ENCODE peak calls at places on chromosome X, in six cellular contexts. Y is astrocyte of the spinal cord, E is stomach, H is AG04449, Q is IMR-90, P is A549. V is an unnamed sample.

GRCh38 chrX:125646195-125646594 is 326.5 kb downstream of the TEX13C start:
- DNase-seq in Y (no peak), Q (no peak), H (no peak), P (no peak), E (no peak), V (no peak)

GRCh38 chrX:119790977-119791436 is 423 bp downstream of the RPL39 start:
- DNase-seq in P (no peak), Y (peak), Q (peak), H (no peak), E (no peak), V (no peak)

GRCh38 chrX:136626237-136626636 is 21.7 kb upstream of the CD40LG start:
- DNase-seq in P (no peak), Q (no peak), E (no peak), Y (no peak), H (no peak), V (no peak)

GRCh38 chrX:120556251-120556650 is 4.5 kb downstream of the CUL4B start:
- DNase-seq in Q (no peak), E (no peak), P (no peak), H (no peak), Y (no peak), V (no peak)

GRCh38 chrX:48511561-48511960 is 2.8 kb downstream of the PORCN start:
- DNase-seq in P (peak), E (no peak), H (no peak), Y (no peak), Q (no peak), V (no peak)

GRCh38 chrX:33065415-33065814 is 145.9 kb downstream of the DMD start:
- DNase-seq in H (no peak), P (no peak), Q (no peak), Y (no peak), E (no peak), V (no peak)

GRCh38 chrX:121876316-121876715 is 828.9 kb downstream of the GLUD2 start:
- DNase-seq in E (no peak), H (no peak), Y (peak), P (no peak), Q (no peak), V (peak)

GRCh38 chrX:25023908-25024307 is 8.1 kb upstream of the ARX start:
- DNase-seq in Y (no peak), P (no peak), Q (no peak), E (no peak), H (no peak), V (no peak)

GRCh38 chrX:2492536-2493218 is 8.1 kb downstream of the DHRSX start:
- DNase-seq in H (no peak), P (no peak), Q (no peak), E (no peak), Y (no peak), V (no peak)

GRCh38 chrX:38036471-38036870 is 30.1 kb downstream of the SYTL5 start:
- DNase-seq in H (no peak), P (no peak), E (no peak), Q (peak), Y (peak), V (no peak)

GRCh38 chrX:155068165-155068564 is 2.8 kb downstream of the CMC4 start:
- DNase-seq in H (no peak), P (peak), E (no peak), Y (peak), Q (peak), V (peak)

GRCh38 chrX:80432863-80433262 is 12.6 kb downstream of the TENT5D start:
- DNase-seq in P (no peak), Y (no peak), Q (no peak), E (no peak), H (no peak), V (no peak)

GRCh38 chrX:129013574-129013973 is 509.7 kb downstream of the SMARCA1 start:
- DNase-seq in P (no peak), E (no peak), Y (no peak), H (no peak), Q (no peak), V (no peak)

GRCh38 chrX:129015381-129015780 is 507.9 kb downstream of the SMARCA1 start:
- DNase-seq in E (no peak), Y (no peak), Q (no peak), P (no peak), H (no peak), V (no peak)

DNA sequence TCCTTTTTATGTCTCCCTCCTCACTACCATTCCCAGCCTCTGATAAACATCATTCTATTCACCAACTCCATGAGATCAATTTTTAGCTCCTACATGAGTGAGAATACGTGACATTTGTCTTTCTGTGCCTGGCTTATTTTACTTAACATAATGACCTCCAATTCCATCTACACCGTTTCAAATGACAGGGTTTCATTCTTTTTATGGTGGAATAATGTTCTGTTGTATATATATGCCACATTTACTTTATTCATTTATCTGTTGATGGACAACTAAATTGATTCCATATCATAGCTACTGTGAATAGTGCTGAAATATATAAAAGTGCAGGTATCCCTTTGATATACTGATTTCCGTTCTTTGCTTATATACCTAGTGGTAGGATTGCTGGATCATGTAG is 503.9 kb downstream of the SMARCA1 start:
- DNase-seq in E (no peak), Y (no peak), P (no peak), Q (no peak), H (no peak), V (no peak)
- H3K4me3 ChIP-seq in E (no peak), Y (no peak), P (no peak), Q (no peak), H (no peak), V (no peak)

DNA sequence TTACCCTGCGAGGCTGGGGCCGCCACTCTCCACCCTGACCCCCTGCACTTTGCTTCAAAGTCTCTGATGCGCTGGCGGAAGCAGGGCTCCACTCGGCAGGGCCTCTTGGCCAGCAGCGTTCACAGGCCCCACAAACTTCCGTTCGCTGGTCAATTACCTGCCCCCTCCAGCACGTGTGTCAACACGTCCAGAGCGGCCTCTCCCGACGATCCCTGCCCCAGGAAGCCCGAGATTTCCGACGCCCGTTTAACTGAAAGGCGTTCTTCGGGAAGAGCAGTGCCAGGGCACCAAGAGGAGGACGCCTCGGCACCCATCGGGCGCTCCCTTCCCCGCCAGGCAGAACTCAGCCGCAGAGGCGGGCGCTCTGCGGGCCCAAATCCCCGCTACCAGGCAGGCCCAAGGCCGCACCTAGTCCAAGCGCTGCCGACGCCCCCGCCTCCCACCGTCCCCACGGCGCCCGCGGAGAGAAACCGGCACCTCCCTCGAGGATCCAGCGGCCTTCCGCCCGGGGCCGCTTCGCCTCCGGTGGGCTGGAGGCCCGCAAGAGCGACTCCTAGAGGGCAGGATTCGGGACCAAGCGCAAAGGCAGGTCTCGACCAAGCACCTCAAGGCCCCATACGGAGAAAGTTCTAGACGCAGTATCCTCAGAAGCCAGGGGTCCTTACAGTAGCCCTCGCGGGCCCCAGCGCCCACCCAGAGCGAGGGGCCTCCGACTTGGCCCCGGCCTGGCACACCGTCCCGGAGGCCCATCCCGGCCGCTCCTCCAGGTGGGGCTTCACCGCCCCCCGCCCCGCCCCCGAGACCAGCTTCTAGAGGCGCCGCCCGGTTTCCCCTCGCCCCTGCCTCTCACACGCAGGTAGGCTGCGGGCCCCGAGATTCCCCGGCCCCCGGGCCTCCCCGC is 586 bp downstream of the BCAP31 start:
- DNase-seq in E (peak), H (no peak), Y (peak), P (peak), Q (peak), V (no peak)
- TF ChIP-seq CTCF in E (no peak), H (peak), Y (peak), P (peak), Q (peak), V (peak)

DNA sequence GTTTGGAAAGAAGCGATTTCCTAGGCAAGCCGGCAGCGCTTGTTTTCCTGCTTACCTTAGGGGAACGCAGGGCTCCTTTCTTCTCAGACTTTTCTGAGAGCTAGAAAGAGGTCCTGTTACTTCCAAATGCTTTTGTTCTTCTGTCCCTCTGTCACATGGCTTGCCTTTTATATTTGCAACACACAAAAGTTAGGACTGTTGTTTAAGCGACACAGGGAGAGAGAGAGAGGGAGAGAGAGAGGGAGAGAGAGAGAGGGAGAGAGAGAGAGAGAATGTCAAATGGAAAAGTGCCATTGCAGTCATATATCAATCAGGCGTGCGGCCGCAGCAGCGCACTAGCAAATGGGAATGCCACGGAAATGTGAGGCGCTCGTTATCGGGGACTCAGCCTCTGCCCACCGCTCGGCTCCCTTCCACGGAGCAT is at the start of gene NDP:
- DNase-seq in H (no peak), E (no peak), Y (no peak), P (no peak), Q (no peak), V (no peak)
- H3K4me3 ChIP-seq in H (peak), E (peak), Y (peak), P (no peak), Q (peak), V (peak)

DNA sequence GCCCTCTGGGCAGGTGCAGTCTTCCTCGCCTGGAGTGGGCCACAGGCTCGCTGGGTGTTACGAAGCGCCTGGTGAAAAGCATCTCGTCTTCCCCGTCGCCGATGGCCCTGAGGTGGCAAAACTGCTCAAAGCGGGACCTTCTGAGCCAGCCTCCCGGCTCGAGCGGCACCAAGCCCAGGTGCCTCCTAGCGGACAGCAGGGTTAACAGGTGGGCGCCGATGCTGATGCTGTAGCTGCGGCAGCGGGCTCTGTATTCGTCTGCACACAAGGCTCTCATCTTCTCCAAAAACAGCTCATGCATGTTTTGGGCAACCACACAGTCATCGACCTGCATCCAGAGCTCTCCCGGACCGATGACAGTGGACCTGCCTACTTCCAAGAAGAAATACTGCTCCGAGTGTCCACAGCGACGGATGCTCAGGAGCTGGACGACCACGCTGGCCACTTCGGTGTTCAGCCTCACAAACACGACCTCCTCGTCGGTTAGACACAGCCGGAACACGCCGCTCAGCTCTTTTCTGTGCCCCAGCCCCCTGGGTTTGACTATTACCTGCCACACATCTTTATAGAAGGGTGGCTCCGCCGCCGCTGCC is 1.2 kb downstream of the IRS4 start:
- DNase-seq in H (no peak), Q (no peak), E (no peak), P (peak), Y (no peak), V (no peak)
- TF ChIP-seq CTCF in H (no peak), Q (no peak), E (no peak), P (peak), Y (peak), V (no peak)

DNA sequence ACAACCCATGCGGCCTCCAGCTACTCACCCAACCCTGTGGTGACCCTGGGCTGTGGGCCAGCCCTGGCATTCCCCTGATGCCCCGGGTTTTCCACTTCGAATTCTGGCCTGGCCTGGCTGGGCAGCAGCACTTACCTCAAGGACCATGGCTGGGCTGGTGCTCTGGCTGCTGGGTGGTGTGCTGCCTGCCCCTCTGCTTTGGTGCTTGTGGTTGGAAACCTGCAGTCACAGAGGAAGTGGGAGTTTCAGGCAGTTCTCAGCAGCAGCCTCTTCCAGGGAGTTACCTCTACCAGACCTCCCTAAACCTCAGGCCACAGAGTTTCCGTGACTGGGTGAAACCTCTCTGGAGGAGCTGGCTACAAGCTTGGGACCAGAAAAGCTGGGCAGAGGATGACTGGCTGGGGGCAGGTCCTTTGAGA is at the start of gene CXCR3:
- DNase-seq in P (no peak), Y (peak), H (no peak), E (no peak), Q (no peak), V (no peak)
- H3K4me3 ChIP-seq in P (no peak), Y (no peak), H (no peak), E (no peak), Q (no peak), V (no peak)

DNA sequence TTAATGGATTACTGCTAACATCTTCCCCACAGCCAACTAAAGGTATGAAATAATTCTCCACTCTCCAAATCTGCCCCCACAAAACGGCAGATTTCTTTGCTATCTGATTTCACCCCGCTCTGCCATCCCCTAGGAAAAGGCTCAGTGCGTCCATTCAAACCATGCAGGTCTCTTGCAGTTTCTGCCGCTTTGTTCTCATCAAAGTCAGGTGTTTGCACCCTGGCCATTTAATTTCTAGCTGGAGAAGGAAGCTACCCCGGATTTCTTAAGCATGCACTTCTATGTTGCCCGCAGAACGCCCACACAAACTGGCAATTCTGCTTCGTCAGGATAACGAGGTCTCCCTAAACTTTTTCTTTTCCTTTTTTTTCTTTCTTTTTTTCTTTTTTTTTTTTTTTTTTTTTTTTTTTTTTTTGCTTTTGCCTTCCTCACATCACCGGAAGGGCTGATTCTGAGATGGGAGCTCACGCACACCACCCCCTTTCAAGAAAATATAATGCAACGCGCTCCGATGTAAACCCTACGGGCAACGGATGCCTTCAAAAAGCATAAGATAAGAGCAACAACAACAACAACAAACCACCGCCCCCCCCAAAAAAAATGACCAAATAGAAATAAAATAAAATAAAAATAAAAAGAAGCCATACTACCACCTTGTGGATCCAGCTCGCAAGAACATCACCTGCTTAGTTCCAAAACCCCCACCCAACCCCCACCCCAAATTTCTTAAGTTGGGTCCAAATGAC is 3.2 kb downstream of the NLGN4X start:
- DNase-seq in P (no peak), H (no peak), Y (no peak), E (no peak), Q (no peak), V (no peak)
- TF ChIP-seq CTCF in P (no peak), H (no peak), Y (peak), E (no peak), Q (no peak), V (no peak)

DNA sequence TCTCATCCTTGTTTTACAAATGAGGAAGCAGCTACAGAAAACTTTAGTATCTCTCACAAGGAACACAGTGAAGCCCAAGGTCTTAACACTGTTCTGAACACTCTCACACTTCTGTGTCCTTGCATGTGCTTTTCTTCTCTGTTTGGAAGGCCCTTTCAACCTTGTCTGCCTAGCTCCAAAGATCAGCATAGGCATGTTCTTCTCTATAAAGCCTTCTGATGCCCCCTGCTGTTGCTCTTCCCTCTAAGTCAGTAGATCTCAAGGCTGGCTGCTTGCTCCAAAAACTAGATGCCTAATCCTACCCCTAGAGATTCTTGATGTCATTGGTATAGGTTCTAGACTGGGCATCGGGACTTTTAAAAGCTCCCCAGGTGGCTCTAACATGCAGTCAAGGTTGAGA is 5.9 kb downstream of the APOO start:
- DNase-seq in H (no peak), E (peak), P (peak), Y (peak), Q (peak), V (no peak)
- H3K4me3 ChIP-seq in H (no peak), E (peak), P (peak), Y (no peak), Q (no peak), V (no peak)

DNA sequence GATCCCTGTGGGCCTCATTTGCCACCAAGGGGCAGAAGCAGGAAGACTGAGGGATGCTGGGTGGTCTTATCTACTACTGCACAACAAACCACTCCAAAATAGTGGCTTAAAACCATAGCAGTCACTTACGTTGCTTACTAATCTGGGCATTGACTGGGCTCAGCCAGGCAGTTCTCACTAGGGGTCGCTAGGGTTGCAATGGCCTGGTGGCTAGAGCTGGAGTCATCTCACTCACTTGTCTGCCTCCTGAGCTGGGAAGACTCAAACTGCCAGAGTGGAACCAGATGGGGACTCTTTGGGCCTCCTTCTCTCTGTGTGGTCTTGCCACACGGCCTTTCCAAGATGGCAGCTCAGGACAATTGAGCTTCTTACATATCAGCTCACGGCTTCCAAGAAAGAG is 216.3 kb upstream of the BCOR start:
- DNase-seq in Y (no peak), H (no peak), Q (no peak), P (no peak), E (no peak), V (no peak)
- TF ChIP-seq CTCF in Y (no peak), H (no peak), Q (no peak), P (no peak), E (no peak), V (no peak)